ENCODE peak calls at places on chromosome 14, in five cellular contexts. One of them, this sample, is unnamed.
A peak's percentile ranks its signal among the peaks of the same experiment; 100 is the strongest.

GRCh38 chr14:90580381-90581335 is 183.8 kb downstream of the CALM1 start:
- DNase-seq in right cardiac atrium: peak; percentile 61
- DNase-seq in cardiac muscle cell: peak; percentile 20
- DNase-seq in aorta: peak; percentile 42
- DNase-seq in heart right ventricle: no peak
- DNase-seq in this sample: no peak

GRCh38 chr14:74049886-74050495 is 30.8 kb downstream of the BBOF1 start:
- DNase-seq in cardiac muscle cell: no peak
- DNase-seq in right cardiac atrium: no peak
- DNase-seq in aorta: no peak
- DNase-seq in heart right ventricle: no peak
- DNase-seq in this sample: no peak

GRCh38 chr14:93207468-93208308 is 632 bp downstream of the UBR7 start:
- DNase-seq in aorta: no peak
- DNase-seq in heart right ventricle: no peak
- DNase-seq in right cardiac atrium: peak; percentile 84
- DNase-seq in cardiac muscle cell: peak; percentile 69
- DNase-seq in this sample: peak; percentile 76

GRCh38 chr14:75430106-75430505 is 2.3 kb downstream of the JDP2 start:
- DNase-seq in aorta: no peak
- DNase-seq in cardiac muscle cell: no peak
- DNase-seq in heart right ventricle: no peak
- DNase-seq in right cardiac atrium: peak; percentile 78
- DNase-seq in this sample: peak; percentile 27

GRCh38 chr14:51604078-51604477 is 47.6 kb upstream of the FRMD6 start:
- DNase-seq in right cardiac atrium: no peak
- DNase-seq in heart right ventricle: no peak
- DNase-seq in aorta: no peak
- DNase-seq in cardiac muscle cell: no peak
- DNase-seq in this sample: no peak

GRCh38 chr14:77804592-77804991 is 4.7 kb downstream of the ADCK1 start:
- DNase-seq in right cardiac atrium: no peak
- DNase-seq in cardiac muscle cell: no peak
- DNase-seq in aorta: no peak
- DNase-seq in heart right ventricle: no peak
- DNase-seq in this sample: no peak

GRCh38 chr14:34496679-34497513 is 34.9 kb upstream of the SPTSSA start:
- DNase-seq in right cardiac atrium: peak; percentile 94
- DNase-seq in cardiac muscle cell: no peak
- DNase-seq in aorta: peak; percentile 87
- DNase-seq in heart right ventricle: peak; percentile 69
- DNase-seq in this sample: no peak

GRCh38 chr14:67620217-67620789 is 583 bp downstream of the ARG2 start:
- DNase-seq in aorta: peak; percentile 77
- DNase-seq in cardiac muscle cell: peak; percentile 63
- DNase-seq in heart right ventricle: peak; percentile 13
- DNase-seq in right cardiac atrium: peak; percentile 43
- DNase-seq in this sample: no peak

GRCh38 chr14:38605193-38606114 is 349.6 kb upstream of the CLEC14A start:
- DNase-seq in cardiac muscle cell: no peak
- DNase-seq in right cardiac atrium: no peak
- DNase-seq in aorta: no peak
- DNase-seq in heart right ventricle: no peak
- DNase-seq in this sample: no peak

GRCh38 chr14:93892505-93892839 is 34.7 kb upstream of the FAM181A start:
- DNase-seq in heart right ventricle: no peak
- DNase-seq in aorta: no peak
- DNase-seq in cardiac muscle cell: no peak
- DNase-seq in right cardiac atrium: no peak
- DNase-seq in this sample: no peak

GRCh38 chr14:100106661-100107112 is 41.5 kb downstream of the EVL start:
- DNase-seq in right cardiac atrium: peak; percentile 63
- DNase-seq in heart right ventricle: no peak
- DNase-seq in cardiac muscle cell: no peak
- DNase-seq in aorta: no peak
- DNase-seq in this sample: no peak
- H3K27ac ChIP-seq in right cardiac atrium: peak overlapping the region; percentile 4
- H3K27ac ChIP-seq in heart right ventricle: peak overlapping the region; percentile 45
- H3K27ac ChIP-seq in cardiac muscle cell: no peak overlapping the region
- H3K27ac ChIP-seq in aorta: no peak overlapping the region
- H3K27ac ChIP-seq in this sample: no peak overlapping the region

GRCh38 chr14:31966896-31967668 is 110.0 kb upstream of the ARHGAP5 start:
- DNase-seq in aorta: no peak
- DNase-seq in heart right ventricle: no peak
- DNase-seq in cardiac muscle cell: no peak
- DNase-seq in right cardiac atrium: no peak
- DNase-seq in this sample: no peak

GRCh38 chr14:31968912-31969311 is 108.2 kb upstream of the ARHGAP5 start:
- DNase-seq in aorta: no peak
- DNase-seq in heart right ventricle: no peak
- DNase-seq in right cardiac atrium: no peak
- DNase-seq in cardiac muscle cell: no peak
- DNase-seq in this sample: no peak

GRCh38 chr14:31968107-31968810 is 108.8 kb upstream of the ARHGAP5 start:
- DNase-seq in cardiac muscle cell: no peak
- DNase-seq in heart right ventricle: no peak
- DNase-seq in aorta: no peak
- DNase-seq in right cardiac atrium: no peak
- DNase-seq in this sample: no peak

GRCh38 chr14:31965735-31966598 is 111.1 kb upstream of the ARHGAP5 start:
- DNase-seq in cardiac muscle cell: no peak
- DNase-seq in heart right ventricle: no peak
- DNase-seq in aorta: no peak
- DNase-seq in right cardiac atrium: peak; percentile 40
- DNase-seq in this sample: no peak

GRCh38 chr14:31967669-31967975 is 109.5 kb upstream of the ARHGAP5 start:
- DNase-seq in cardiac muscle cell: no peak
- DNase-seq in aorta: no peak
- DNase-seq in right cardiac atrium: no peak
- DNase-seq in heart right ventricle: no peak
- DNase-seq in this sample: no peak
- H3K27ac ChIP-seq in cardiac muscle cell: no peak overlapping the region
- H3K27ac ChIP-seq in aorta: no peak overlapping the region
- H3K27ac ChIP-seq in right cardiac atrium: no peak overlapping the region
- H3K27ac ChIP-seq in heart right ventricle: no peak overlapping the region
- H3K27ac ChIP-seq in this sample: no peak overlapping the region

GRCh38 chr14:23174785-23175184 is 8.7 kb downstream of the SLC7A8 start:
- DNase-seq in cardiac muscle cell: no peak
- DNase-seq in aorta: no peak
- DNase-seq in right cardiac atrium: no peak
- DNase-seq in heart right ventricle: no peak
- DNase-seq in this sample: no peak

GRCh38 chr14:23173796-23174195 is 9.7 kb downstream of the SLC7A8 start:
- DNase-seq in cardiac muscle cell: no peak
- DNase-seq in heart right ventricle: no peak
- DNase-seq in right cardiac atrium: no peak
- DNase-seq in aorta: no peak
- DNase-seq in this sample: no peak

GRCh38 chr14:23174266-23174665 is 9.2 kb downstream of the SLC7A8 start:
- DNase-seq in right cardiac atrium: no peak
- DNase-seq in heart right ventricle: no peak
- DNase-seq in cardiac muscle cell: no peak
- DNase-seq in aorta: no peak
- DNase-seq in this sample: no peak

GRCh38 chr14:23175823-23176222 is 7.6 kb downstream of the SLC7A8 start:
- DNase-seq in cardiac muscle cell: no peak
- DNase-seq in heart right ventricle: no peak
- DNase-seq in aorta: no peak
- DNase-seq in right cardiac atrium: no peak
- DNase-seq in this sample: no peak

GRCh38 chr14:23177181-23177580 is 6.3 kb downstream of the SLC7A8 start:
- DNase-seq in right cardiac atrium: no peak
- DNase-seq in cardiac muscle cell: no peak
- DNase-seq in aorta: no peak
- DNase-seq in heart right ventricle: no peak
- DNase-seq in this sample: no peak
- H3K27ac ChIP-seq in right cardiac atrium: no peak overlapping the region
- H3K27ac ChIP-seq in cardiac muscle cell: no peak overlapping the region
- H3K27ac ChIP-seq in aorta: no peak overlapping the region
- H3K27ac ChIP-seq in heart right ventricle: no peak overlapping the region
- H3K27ac ChIP-seq in this sample: no peak overlapping the region

GRCh38 chr14:99426265-99426664 is 54.4 kb downstream of the SETD3 start:
- DNase-seq in aorta: no peak
- DNase-seq in cardiac muscle cell: no peak
- DNase-seq in right cardiac atrium: no peak
- DNase-seq in heart right ventricle: no peak
- DNase-seq in this sample: no peak
- H3K27ac ChIP-seq in aorta: no peak overlapping the region
- H3K27ac ChIP-seq in cardiac muscle cell: no peak overlapping the region
- H3K27ac ChIP-seq in right cardiac atrium: no peak overlapping the region
- H3K27ac ChIP-seq in heart right ventricle: no peak overlapping the region
- H3K27ac ChIP-seq in this sample: no peak overlapping the region